ENCODE peak calls at places on chromosomes 3 and 15, in ten cellular contexts. One of them, this sample, is unnamed.

GRCh38 chr15:97874139-97874538 is 86.4 kb upstream of the ARRDC4 start:
- DNase-seq in ELR: no peak
- DNase-seq in HCT116: no peak
- DNase-seq in islet precursor cell: no peak
- DNase-seq in effector memory CD8-positive, alpha-beta T cell: no peak
- DNase-seq in trophoblast cell: no peak
- DNase-seq in stimulated activated CD8-positive, alpha-beta memory T cell treated with anti-CD3 and anti-CD28 coated beads, Interleukin-7, amount 100 ng/mL, for 4 hours: no peak
- DNase-seq in fibroblast of villous mesenchyme: no peak
- DNase-seq in putamen: no peak
- DNase-seq in RKO: no peak
- DNase-seq in this sample: no peak

GRCh38 chr15:40906101-40906946 is 12.1 kb downstream of the VPS18 start:
- DNase-seq in ELR: peak
- DNase-seq in HCT116: peak
- DNase-seq in islet precursor cell: peak
- DNase-seq in effector memory CD8-positive, alpha-beta T cell: peak
- DNase-seq in trophoblast cell: peak
- DNase-seq in stimulated activated CD8-positive, alpha-beta memory T cell treated with anti-CD3 and anti-CD28 coated beads, Interleukin-7, amount 100 ng/mL, for 4 hours: peak
- DNase-seq in fibroblast of villous mesenchyme: peak
- DNase-seq in putamen: peak
- DNase-seq in RKO: peak
- DNase-seq in this sample: peak

GRCh38 chr15:79743032-79743431 is 153.8 kb downstream of the MTHFS start:
- DNase-seq in ELR: peak
- DNase-seq in HCT116: no peak
- DNase-seq in islet precursor cell: no peak
- DNase-seq in effector memory CD8-positive, alpha-beta T cell: no peak
- DNase-seq in trophoblast cell: peak
- DNase-seq in stimulated activated CD8-positive, alpha-beta memory T cell treated with anti-CD3 and anti-CD28 coated beads, Interleukin-7, amount 100 ng/mL, for 4 hours: no peak
- DNase-seq in fibroblast of villous mesenchyme: no peak
- DNase-seq in putamen: no peak
- DNase-seq in RKO: no peak
- DNase-seq in this sample: no peak

GRCh38 chr3:66729685-66730393 is 229.0 kb upstream of the LRIG1 start:
- DNase-seq in ELR: no peak
- DNase-seq in HCT116: no peak
- DNase-seq in islet precursor cell: no peak
- DNase-seq in effector memory CD8-positive, alpha-beta T cell: no peak
- DNase-seq in trophoblast cell: peak
- DNase-seq in stimulated activated CD8-positive, alpha-beta memory T cell treated with anti-CD3 and anti-CD28 coated beads, Interleukin-7, amount 100 ng/mL, for 4 hours: no peak
- DNase-seq in fibroblast of villous mesenchyme: no peak
- DNase-seq in putamen: no peak
- DNase-seq in RKO: no peak
- DNase-seq in this sample: no peak

GRCh38 chr3:24390169-24390821 is 104.4 kb downstream of the THRB start:
- DNase-seq in ELR: no peak
- DNase-seq in HCT116: no peak
- DNase-seq in islet precursor cell: no peak
- DNase-seq in effector memory CD8-positive, alpha-beta T cell: no peak
- DNase-seq in trophoblast cell: no peak
- DNase-seq in stimulated activated CD8-positive, alpha-beta memory T cell treated with anti-CD3 and anti-CD28 coated beads, Interleukin-7, amount 100 ng/mL, for 4 hours: no peak
- DNase-seq in fibroblast of villous mesenchyme: no peak
- DNase-seq in putamen: no peak
- DNase-seq in RKO: no peak
- DNase-seq in this sample: no peak

GRCh38 chr15:94855409-94856266 is 624.3 kb downstream of the MCTP2 start:
- DNase-seq in ELR: no peak
- DNase-seq in HCT116: no peak
- DNase-seq in islet precursor cell: no peak
- DNase-seq in effector memory CD8-positive, alpha-beta T cell: no peak
- DNase-seq in trophoblast cell: no peak
- DNase-seq in stimulated activated CD8-positive, alpha-beta memory T cell treated with anti-CD3 and anti-CD28 coated beads, Interleukin-7, amount 100 ng/mL, for 4 hours: no peak
- DNase-seq in fibroblast of villous mesenchyme: no peak
- DNase-seq in putamen: no peak
- DNase-seq in RKO: no peak
- DNase-seq in this sample: no peak

GRCh38 chr15:82317091-82317489 is 32.2 kb downstream of the GOLGA6L10 start:
- DNase-seq in ELR: no peak
- DNase-seq in HCT116: no peak
- DNase-seq in islet precursor cell: no peak
- DNase-seq in effector memory CD8-positive, alpha-beta T cell: no peak
- DNase-seq in trophoblast cell: no peak
- DNase-seq in stimulated activated CD8-positive, alpha-beta memory T cell treated with anti-CD3 and anti-CD28 coated beads, Interleukin-7, amount 100 ng/mL, for 4 hours: no peak
- DNase-seq in fibroblast of villous mesenchyme: no peak
- DNase-seq in putamen: no peak
- DNase-seq in RKO: no peak
- DNase-seq in this sample: no peak

GRCh38 chr15:101805605-101806345 is 2.5 kb downstream of the OR4F6 start:
- DNase-seq in ELR: peak
- DNase-seq in HCT116: no peak
- DNase-seq in islet precursor cell: no peak
- DNase-seq in effector memory CD8-positive, alpha-beta T cell: no peak
- DNase-seq in trophoblast cell: no peak
- DNase-seq in stimulated activated CD8-positive, alpha-beta memory T cell treated with anti-CD3 and anti-CD28 coated beads, Interleukin-7, amount 100 ng/mL, for 4 hours: no peak
- DNase-seq in fibroblast of villous mesenchyme: no peak
- DNase-seq in putamen: no peak
- DNase-seq in RKO: no peak
- DNase-seq in this sample: no peak

GRCh38 chr15:72890043-72890442 is 106.5 kb upstream of the ADPGK start:
- DNase-seq in ELR: no peak
- DNase-seq in HCT116: no peak
- DNase-seq in islet precursor cell: no peak
- DNase-seq in effector memory CD8-positive, alpha-beta T cell: no peak
- DNase-seq in trophoblast cell: no peak
- DNase-seq in stimulated activated CD8-positive, alpha-beta memory T cell treated with anti-CD3 and anti-CD28 coated beads, Interleukin-7, amount 100 ng/mL, for 4 hours: no peak
- DNase-seq in fibroblast of villous mesenchyme: no peak
- DNase-seq in putamen: no peak
- DNase-seq in RKO: no peak
- DNase-seq in this sample: no peak

GRCh38 chr3:45110185-45110833 is 35.9 kb downstream of the CDCP1 start:
- DNase-seq in ELR: no peak
- DNase-seq in HCT116: no peak
- DNase-seq in islet precursor cell: no peak
- DNase-seq in effector memory CD8-positive, alpha-beta T cell: peak
- DNase-seq in trophoblast cell: no peak
- DNase-seq in stimulated activated CD8-positive, alpha-beta memory T cell treated with anti-CD3 and anti-CD28 coated beads, Interleukin-7, amount 100 ng/mL, for 4 hours: no peak
- DNase-seq in fibroblast of villous mesenchyme: no peak
- DNase-seq in putamen: no peak
- DNase-seq in RKO: no peak
- DNase-seq in this sample: no peak

GRCh38 chr15:90376789-90377188 is 11.3 kb upstream of the IQGAP1 start:
- DNase-seq in ELR: no peak
- DNase-seq in HCT116: no peak
- DNase-seq in islet precursor cell: no peak
- DNase-seq in effector memory CD8-positive, alpha-beta T cell: peak
- DNase-seq in trophoblast cell: no peak
- DNase-seq in stimulated activated CD8-positive, alpha-beta memory T cell treated with anti-CD3 and anti-CD28 coated beads, Interleukin-7, amount 100 ng/mL, for 4 hours: peak
- DNase-seq in fibroblast of villous mesenchyme: no peak
- DNase-seq in putamen: no peak
- DNase-seq in RKO: no peak
- DNase-seq in this sample: no peak

GRCh38 chr15:95883064-95883463 is 447.4 kb upstream of the NR2F2 start:
- DNase-seq in ELR: no peak
- DNase-seq in HCT116: no peak
- DNase-seq in islet precursor cell: no peak
- DNase-seq in effector memory CD8-positive, alpha-beta T cell: no peak
- DNase-seq in trophoblast cell: no peak
- DNase-seq in stimulated activated CD8-positive, alpha-beta memory T cell treated with anti-CD3 and anti-CD28 coated beads, Interleukin-7, amount 100 ng/mL, for 4 hours: no peak
- DNase-seq in fibroblast of villous mesenchyme: no peak
- DNase-seq in putamen: no peak
- DNase-seq in RKO: no peak
- DNase-seq in this sample: no peak